ENCODE peak calls at places on chromosomes 6 and 20, in four cellular contexts. F is HepG2, L is keratinocyte, U is HCT116. T is an unnamed sample.

GRCh38 chr6:112202639-112203341 is 51.6 kb downstream of the LAMA4 start:
- DNase-seq in F (no peak), L (no peak), U (no peak), T (peak; percentile 20)

GRCh38 chr6:24524801-24525200 is 30.0 kb downstream of the ALDH5A1 start:
- DNase-seq in F (peak; percentile 33), L (no peak), U (peak; percentile 41), T (peak; percentile 58)

GRCh38 chr6:32843321-32843978 is 397 bp downstream of the PSMB8 start:
- DNase-seq in F (no peak), L (no peak), U (no peak), T (no peak)

GRCh38 chr6:139586273-139586672 is 211.8 kb upstream of the CITED2 start:
- DNase-seq in F (no peak), L (no peak), U (no peak), T (no peak)

GRCh38 chr6:11389977-11390376 is 147.6 kb upstream of the TMEM170B start:
- DNase-seq in F (no peak), L (no peak), U (no peak), T (no peak)

GRCh38 chr6:43669922-43670622 is 17.5 kb downstream of the MRPS18A start:
- DNase-seq in F (no peak), L (no peak), U (no peak), T (peak; percentile 91)

GRCh38 chr6:32604434-32604877 is 14.8 kb upstream of the HLA-DRB1 start:
- DNase-seq in F (no peak), L (no peak), U (no peak), T (no peak)

GRCh38 chr6:50840814-50841192 is 22.1 kb downstream of the TFAP2B start:
- DNase-seq in F (no peak), L (no peak), U (no peak), T (no peak)

GRCh38 chr6:116385462-116385807 is 14.7 kb downstream of the DSE start:
- DNase-seq in F (no peak), L (no peak), U (no peak), T (no peak)

GRCh38 chr6:79127660-79128059 is 49.6 kb upstream of the PHIP start:
- DNase-seq in F (peak; percentile 13), L (no peak), U (no peak), T (no peak)

GRCh38 chr6:36141091-36141490 is 10.8 kb downstream of the MAPK13 start:
- DNase-seq in F (no peak), L (no peak), U (no peak), T (no peak)

GRCh38 chr20:18722381-18722780 is 91.2 kb upstream of the SCP2D1 start:
- DNase-seq in F (no peak), L (peak; percentile 11), U (no peak), T (no peak)

GRCh38 chr6:111686249-111686997 is 80.7 kb upstream of the TRAF3IP2 start:
- DNase-seq in F (no peak), L (no peak), U (no peak), T (no peak)

GRCh38 chr20:16926626-16927025 is 178.5 kb downstream of the OTOR start:
- DNase-seq in F (no peak), L (no peak), U (no peak), T (no peak)

GRCh38 chr6:131657630-131658111 is 20.6 kb downstream of the ENPP3 start:
- DNase-seq in F (no peak), L (no peak), U (no peak), T (no peak)

GRCh38 chr6:35011096-35012041 is 122.3 kb downstream of the ANKS1A start:
- DNase-seq in F (no peak), L (no peak), U (no peak), T (no peak)

GRCh38 chr20:57397004-57397692 is 6.0 kb downstream of the RBM38 start:
- DNase-seq in F (no peak), L (no peak), U (no peak), T (peak; percentile 41)

GRCh38 chr20:18324596-18325089 is 36.3 kb downstream of the ZNF133 start:
- DNase-seq in F (peak; percentile 69), L (no peak), U (no peak), T (no peak)

GRCh38 chr20:1324598-1325172 is 4.3 kb downstream of the SDCBP2 start:
- DNase-seq in F (no peak), L (no peak), U (no peak), T (no peak)

GRCh38 chr6:132693478-132693877 is 20.4 kb downstream of the VNN1 start:
- DNase-seq in F (no peak), L (no peak), U (no peak), T (no peak)

GRCh38 chr6:6495851-6496250 is 92.7 kb upstream of the LY86 start:
- DNase-seq in F (no peak), L (no peak), U (no peak), T (no peak)

GRCh38 chr20:53208110-53208908 is 236.2 kb downstream of the TSHZ2 start:
- DNase-seq in F (no peak), L (no peak), U (no peak), T (no peak)

GRCh38 chr6:12749531-12750379 is 33.2 kb downstream of the PHACTR1 start:
- DNase-seq in F (no peak), L (no peak), U (no peak), T (no peak)

GRCh38 chr6:159616456-159616855 is 76.6 kb downstream of the SOD2 start:
- DNase-seq in F (no peak), L (no peak), U (no peak), T (no peak)

GRCh38 chr6:31785475-31785874 is 8.3 kb upstream of the VWA7 start:
- DNase-seq in F (no peak), L (no peak), U (no peak), T (no peak)

GRCh38 chr20:10648651-10649050 is 25.1 kb downstream of the JAG1 start:
- DNase-seq in F (no peak), L (no peak), U (no peak), T (no peak)

GRCh38 chr6:112357801-112358200 is 10.7 kb downstream of the RFPL4B start:
- DNase-seq in F (no peak), L (no peak), U (no peak), T (no peak)

GRCh38 chr6:56949925-56950495 is 4.9 kb upstream of the BEND6 start:
- DNase-seq in F (no peak), L (no peak), U (no peak), T (no peak)

GRCh38 chr6:3534599-3534998 is 77.7 kb upstream of the SLC22A23 start:
- DNase-seq in F (peak; percentile 16), L (no peak), U (no peak), T (no peak)

GRCh38 chr6:45483501-45483900 is 105.8 kb upstream of the SUPT3H start:
- DNase-seq in F (no peak), L (no peak), U (no peak), T (no peak)

GRCh38 chr20:44552950-44553908 is 29.1 kb upstream of the PKIG start:
- DNase-seq in F (peak; percentile 39), L (no peak), U (no peak), T (no peak)

DNA sequence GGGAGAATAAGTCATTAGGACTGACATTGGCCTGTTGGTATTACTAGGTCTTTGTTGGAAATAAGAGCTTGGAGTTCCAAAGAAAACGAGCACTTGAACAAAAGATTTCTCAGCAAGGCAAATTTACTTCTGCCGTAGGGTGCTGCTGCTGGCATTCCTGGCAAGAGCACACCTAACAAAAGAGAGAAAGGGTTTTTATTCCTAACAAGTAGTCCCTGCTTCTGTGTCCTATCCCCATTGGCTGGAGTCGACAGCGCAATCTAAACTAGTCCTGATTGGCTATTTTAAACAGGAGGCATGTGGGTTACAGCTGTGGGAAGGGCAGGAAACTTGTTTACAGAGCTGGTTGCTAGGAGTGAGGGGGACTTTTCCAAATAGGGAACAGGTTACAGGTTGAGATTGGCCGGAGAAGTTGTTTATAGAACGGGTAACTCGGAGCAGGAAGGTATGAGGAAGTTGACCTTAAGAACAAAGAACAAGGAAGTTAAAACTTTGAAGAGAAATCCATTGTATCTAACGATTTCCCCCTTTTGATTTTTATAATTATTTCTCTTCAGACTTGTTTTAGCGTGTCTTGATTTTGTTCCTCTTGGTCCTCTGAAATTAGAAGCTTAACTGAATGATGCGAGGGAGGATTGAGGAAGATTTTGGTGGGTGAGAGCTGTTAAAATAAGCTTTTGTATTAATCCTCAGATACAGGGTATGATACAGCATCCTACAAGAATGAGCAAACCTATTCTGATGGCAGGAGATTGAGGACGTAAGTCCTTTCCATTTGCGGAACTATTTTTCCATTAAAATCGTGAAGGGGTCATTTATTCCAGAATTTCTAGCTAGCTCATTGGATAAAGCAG is 3.4 kb upstream of the ZNFX1 start:
- DNase-seq in F (peak; percentile 90), L (peak; percentile 48), U (no peak), T (no peak)
- H3K4me3 ChIP-seq in F (peak overlapping the region; percentile 98), L (peak overlapping the region; percentile 98), U (peak overlapping the region; percentile 79), T (no peak overlapping the region)

GRCh38 chr6:98942263-98942803 is 5.4 kb downstream of the FBXL4 start:
- DNase-seq in F (peak; percentile 26), L (no peak), U (no peak), T (no peak)

GRCh38 chr6:98945311-98946005 is 2.3 kb downstream of the FBXL4 start:
- DNase-seq in F (no peak), L (no peak), U (no peak), T (no peak)

GRCh38 chr6:98944598-98945011 is 3.1 kb downstream of the FBXL4 start:
- DNase-seq in F (peak; percentile 90), L (no peak), U (no peak), T (no peak)

GRCh38 chr6:98946266-98946817 is 1.4 kb downstream of the FBXL4 start:
- DNase-seq in F (no peak), L (no peak), U (no peak), T (no peak)

DNA sequence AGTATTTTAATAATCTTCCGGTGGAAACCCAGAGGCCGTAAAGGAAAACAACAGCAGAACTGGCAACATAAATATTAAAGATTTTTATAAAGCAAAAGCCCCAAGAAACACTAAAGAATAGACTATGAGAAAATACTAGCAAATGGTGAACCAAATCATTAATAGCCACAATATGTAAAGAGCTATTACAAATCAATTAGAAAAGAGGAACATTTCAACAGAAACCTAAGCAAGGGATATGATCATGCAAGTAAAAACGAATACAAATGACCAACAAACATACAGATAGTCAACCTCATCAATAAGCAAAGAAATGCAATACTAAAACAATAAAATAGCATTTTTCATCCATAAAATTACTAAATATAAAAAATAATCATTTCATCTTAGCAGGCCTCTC is 3.6 kb downstream of the FBXL4 start:
- DNase-seq in F (no peak), L (no peak), U (no peak), T (no peak)
- H3K4me2 ChIP-seq in F (peak overlapping the region; percentile 81), L (no peak overlapping the region), U (no peak overlapping the region), T (no peak overlapping the region)

DNA sequence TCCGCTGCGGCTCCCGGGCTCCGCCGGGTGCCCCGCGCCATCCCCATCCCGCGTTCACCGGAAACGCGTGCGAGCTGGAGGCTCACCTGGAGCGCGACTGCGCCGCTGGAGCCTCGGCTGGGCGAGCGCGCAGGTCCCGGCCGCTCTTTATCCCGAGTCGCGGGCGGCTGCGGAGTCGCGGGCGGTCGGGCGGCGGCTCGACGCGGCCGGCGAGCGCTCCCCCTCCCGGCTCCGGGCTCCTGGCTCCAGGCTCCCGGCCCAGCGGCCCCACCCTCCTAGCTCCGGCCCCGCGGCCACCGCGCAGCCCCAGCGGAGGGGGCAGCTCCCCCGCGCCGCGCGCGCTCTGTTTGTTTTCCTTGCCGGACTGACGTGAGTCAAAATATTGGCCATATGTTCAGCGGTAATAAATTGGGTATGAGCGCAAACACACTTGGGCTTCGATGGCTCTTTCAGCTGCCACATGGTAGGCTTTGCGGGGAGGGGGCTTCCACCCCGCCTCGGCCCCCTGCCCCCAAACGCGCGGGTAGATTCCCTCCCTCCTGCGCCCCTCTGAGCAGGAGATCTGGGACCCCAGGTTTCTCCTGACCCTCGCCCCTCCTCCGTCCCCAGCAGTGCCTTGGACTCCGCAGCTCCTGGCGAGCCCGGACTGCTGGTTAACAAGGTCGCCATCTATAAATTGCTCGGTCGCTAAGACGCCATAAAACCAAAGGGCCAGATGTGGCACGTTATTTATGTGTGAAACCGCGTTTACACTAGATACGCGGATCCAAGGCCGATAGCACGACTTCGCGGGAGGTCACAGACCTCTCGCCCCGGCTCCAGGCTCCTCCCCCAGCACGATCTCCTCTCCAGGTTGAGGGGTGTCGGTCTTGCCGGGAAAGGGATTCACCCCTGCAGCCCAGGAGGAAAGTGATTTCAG is 8.9 kb upstream of the NKX2-2 start:
- DNase-seq in F (no peak), L (no peak), U (no peak), T (no peak)
- TF ChIP-seq EZH2 in F (peak; percentile 84), L (peak; percentile 81), U (no peak), T (no peak)

GRCh38 chr20:64050261-64051032 is 1.0 kb upstream of the SOX18 start:
- DNase-seq in F (peak; percentile 79), L (no peak), U (no peak), T (no peak)
- H3K4me3 ChIP-seq in F (peak overlapping the region; percentile 88), L (no peak overlapping the region), U (no peak overlapping the region), T (no peak overlapping the region)

T was measured in MM.1S.